ENCODE peak calls at places on chromosomes 16 and 17, in nine cellular contexts. G, H, M, Y, L, P, S, W and J are unnamed samples.

GRCh38 chr17:73580311-73580710 is 63.9 kb downstream of the SDK2 start:
- DNase-seq in H (no peak), P (no peak), L (no peak), G (no peak), W (no peak), Y (no peak), S (no peak), M (no peak), J (no peak)

GRCh38 chr16:75494696-75495601 is at the start of gene CHST6:
- DNase-seq in Y (no peak), M (peak), L (peak), G (no peak), H (peak), W (peak), P (no peak), S (no peak), J (peak)

GRCh38 chr17:9647014-9647413 is 1.7 kb downstream of the USP43 start:
- DNase-seq in W (no peak), M (no peak), Y (no peak), H (peak), S (no peak), L (peak), P (no peak), G (peak), J (peak)

GRCh38 chr17:21173543-21173942 is 40.4 kb downstream of the TMEM11 start:
- DNase-seq in Y (no peak), H (no peak), L (no peak), S (no peak), P (no peak), M (no peak), G (no peak), W (no peak), J (no peak)

GRCh38 chr17:45284176-45285140 is 22.6 kb upstream of the SPATA32 start:
- DNase-seq in P (no peak), W (no peak), Y (peak), L (peak), G (peak), M (no peak), H (peak), S (peak), J (no peak)

GRCh38 chr16:2027024-2028010 is 615 bp downstream of the NHERF2 start:
- DNase-seq in W (peak), G (peak), M (peak), L (no peak), H (peak), Y (peak), P (no peak), S (peak), J (no peak)

GRCh38 chr16:50315346-50315997 is 49.1 kb downstream of the ADCY7 start:
- DNase-seq in H (no peak), S (no peak), Y (no peak), G (no peak), L (no peak), P (no peak), M (no peak), W (peak), J (peak)

GRCh38 chr16:17520567-17520966 is 49.8 kb upstream of the XYLT1 start:
- DNase-seq in H (no peak), M (peak), P (no peak), S (no peak), W (no peak), G (no peak), L (no peak), Y (no peak), J (no peak)

GRCh38 chr17:31488264-31488981 is 96.9 kb downstream of the RAB11FIP4 start:
- DNase-seq in S (peak), Y (peak), L (peak), W (peak), G (peak), H (peak), M (no peak), P (no peak), J (peak)

GRCh38 chr16:67398546-67399217 is 5.4 kb upstream of the TPPP3 start:
- DNase-seq in L (no peak), W (no peak), Y (no peak), P (no peak), H (no peak), G (no peak), M (no peak), S (no peak), J (no peak)

GRCh38 chr16:707062-707538 is 1.5 kb upstream of the FBXL16 start:
- DNase-seq in G (no peak), H (no peak), L (no peak), W (no peak), M (no peak), Y (no peak), S (no peak), P (no peak), J (no peak)

GRCh38 chr16:705748-706188 is at the start of gene FBXL16:
- DNase-seq in Y (peak), M (no peak), S (no peak), G (peak), W (peak), P (no peak), L (peak), H (peak), J (no peak)

GRCh38 chr16:704552-705380 is 835 bp downstream of the FBXL16 start:
- DNase-seq in P (no peak), S (no peak), L (no peak), M (no peak), W (peak), Y (no peak), G (no peak), H (peak), J (no peak)

GRCh38 chr16:708019-708418 is 2.4 kb upstream of the FBXL16 start:
- DNase-seq in S (no peak), W (no peak), G (no peak), Y (no peak), P (no peak), L (no peak), M (no peak), H (no peak), J (no peak)

GRCh38 chr16:706189-707061 is 824 bp upstream of the FBXL16 start:
- DNase-seq in P (no peak), Y (no peak), M (no peak), W (no peak), H (peak), L (peak), G (no peak), S (no peak), J (no peak)
- H3K27ac ChIP-seq in P (peak), Y (no peak), M (no peak), W (no peak), H (no peak), L (no peak), G (no peak), S (no peak), J (no peak)

GRCh38 chr17:55023626-55024025 is 55.1 kb downstream of the STXBP4 start:
- DNase-seq in Y (no peak), W (no peak), M (no peak), P (no peak), S (no peak), G (no peak), L (no peak), H (no peak), J (no peak)
- TF ChIP-seq EZH2phosphoT487 in Y (no peak), W (no peak), M (no peak), P (no peak), S (no peak), G (no peak), L (no peak), H (no peak), J (no peak)

DNA sequence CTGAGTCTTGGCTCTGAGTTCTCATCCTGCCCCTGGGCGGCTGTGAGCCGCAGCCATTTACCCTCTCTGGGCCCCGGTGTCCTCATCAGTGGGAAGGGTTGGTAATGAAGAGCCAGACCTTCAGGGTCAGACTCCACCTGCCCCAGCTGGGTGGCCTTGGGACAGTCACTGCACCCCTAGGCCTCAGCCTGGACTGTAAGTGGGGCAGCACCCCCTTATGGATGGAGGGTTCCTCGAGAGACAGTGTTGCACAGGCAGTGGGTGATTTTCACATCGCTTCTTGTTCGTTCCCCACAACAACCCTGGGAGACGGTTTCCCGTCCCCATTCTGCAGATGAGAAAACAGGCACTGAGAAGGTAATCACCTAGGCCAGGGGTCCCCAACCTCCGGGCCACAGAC is 60.5 kb downstream of the B9D1 start:
- DNase-seq in M (no peak), H (no peak), W (no peak), P (no peak), Y (no peak), G (no peak), L (no peak), S (no peak), J (no peak)
- H3K27ac ChIP-seq in M (no peak), H (no peak), W (no peak), P (no peak), Y (no peak), G (no peak), L (no peak), S (no peak), J (no peak)

DNA sequence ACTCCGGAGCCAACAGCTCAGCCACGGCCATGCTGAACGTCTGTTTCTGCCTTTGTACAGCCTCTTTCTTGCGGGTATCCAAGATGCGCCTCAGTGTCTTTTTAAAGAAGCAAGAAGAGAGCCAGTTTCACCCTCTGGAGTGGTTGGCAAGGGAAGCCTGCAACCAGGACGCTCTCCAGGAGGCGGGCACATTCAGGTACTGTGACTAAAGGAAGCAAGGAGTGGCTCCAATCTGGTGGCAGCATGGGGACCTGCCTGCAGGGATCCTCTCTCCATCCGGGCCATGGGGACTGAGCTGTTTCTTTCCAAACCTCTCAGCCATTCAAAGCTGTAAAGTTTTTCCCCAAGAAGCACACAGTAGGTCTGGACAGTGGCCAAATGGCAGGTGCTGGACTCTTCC is 60.6 kb upstream of the ENDOV start:
- DNase-seq in P (no peak), H (no peak), W (no peak), Y (no peak), L (no peak), G (no peak), S (no peak), M (no peak), J (no peak)
- TF ChIP-seq EZH2phosphoT487 in P (no peak), H (no peak), W (no peak), Y (no peak), L (no peak), G (no peak), S (no peak), M (no peak), J (no peak)

DNA sequence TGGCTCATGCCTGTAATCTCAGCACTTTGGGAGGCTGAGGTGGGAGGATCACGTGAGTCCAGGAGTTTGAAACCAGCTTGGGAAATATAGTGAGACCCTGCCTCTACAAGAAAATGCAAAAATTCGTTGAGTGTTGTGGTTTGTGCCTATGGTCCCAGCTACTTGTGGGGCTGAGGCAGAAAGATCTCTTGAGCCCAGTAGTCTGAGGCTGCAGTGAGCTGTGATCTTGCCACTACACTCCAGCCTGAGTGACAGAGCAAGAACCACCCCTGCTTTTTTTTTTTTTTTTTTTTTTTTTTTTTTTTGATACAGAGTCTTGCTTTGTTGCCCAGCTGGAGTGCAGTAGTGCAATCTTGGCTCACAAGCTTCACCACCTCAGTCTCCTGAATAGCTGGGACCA is 34.0 kb downstream of the ITGB3 start:
- DNase-seq in S (no peak), G (no peak), L (no peak), P (no peak), M (no peak), W (no peak), Y (no peak), H (no peak), J (no peak)
- H3K27ac ChIP-seq in S (no peak), G (no peak), L (no peak), P (no peak), M (no peak), W (no peak), Y (no peak), H (no peak), J (no peak)

DNA sequence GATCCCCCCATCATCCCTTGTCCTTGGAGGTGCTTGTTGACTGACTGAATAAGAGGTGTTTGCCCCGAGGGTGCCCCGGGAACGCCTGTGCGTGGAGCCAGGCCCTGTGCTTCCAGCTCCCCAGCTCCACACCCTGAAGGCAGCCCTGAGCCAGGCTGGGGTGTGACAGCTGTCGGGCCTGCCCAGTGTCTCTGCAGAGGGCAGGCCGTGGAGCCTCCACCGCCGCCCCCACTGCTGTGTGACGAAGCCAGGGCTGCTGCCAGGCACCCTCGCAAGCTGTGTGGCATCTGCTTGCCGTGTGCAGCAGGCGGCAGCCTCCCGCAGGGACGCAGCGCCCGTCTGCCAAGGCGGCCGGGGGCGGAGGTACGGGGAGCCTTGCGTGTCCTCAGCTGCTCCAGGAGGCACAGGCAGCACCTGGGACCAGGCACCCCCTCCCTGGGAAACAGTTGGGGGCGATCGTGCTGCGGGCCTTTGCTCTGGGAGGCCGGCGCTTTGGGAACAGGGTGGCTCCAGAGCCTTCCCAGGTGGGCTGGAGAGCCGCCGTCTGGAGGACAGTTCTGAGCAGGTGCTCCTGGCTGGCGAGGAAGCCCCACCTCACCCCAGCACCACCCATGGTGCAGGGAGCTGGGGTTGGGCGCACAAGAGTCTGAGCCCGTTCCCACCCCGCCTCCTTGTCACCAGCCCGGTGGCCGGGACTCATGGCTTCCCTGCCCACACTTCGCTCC is 26.6 kb downstream of the GSE1 start:
- DNase-seq in L (no peak), G (no peak), S (no peak), W (peak), P (no peak), H (no peak), Y (no peak), M (peak), J (no peak)
- TF ChIP-seq EZH2phosphoT487 in L (no peak), G (no peak), S (no peak), W (no peak), P (no peak), H (no peak), Y (no peak), M (no peak), J (no peak)

GRCh38 chr16:69858196-69859104 is 92.7 kb upstream of the CLEC18A start:
- DNase-seq in P (no peak), G (no peak), Y (no peak), M (no peak), W (no peak), L (peak), H (no peak), S (no peak), J (no peak)

GRCh38 chr16:69859105-69859969 is 91.8 kb upstream of the CLEC18A start:
- DNase-seq in M (no peak), Y (peak), G (peak), P (peak), L (peak), S (no peak), W (peak), H (peak), J (peak)

GRCh38 chr16:69860233-69861231 is 90.6 kb upstream of the CLEC18A start:
- DNase-seq in H (no peak), P (no peak), G (no peak), W (no peak), S (no peak), M (no peak), L (no peak), Y (no peak), J (no peak)

GRCh38 chr16:69863882-69864281 is 87.3 kb upstream of the CLEC18A start:
- DNase-seq in S (no peak), H (no peak), W (no peak), M (no peak), Y (no peak), L (no peak), P (no peak), G (no peak), J (no peak)

GRCh38 chr16:69861276-69862030 is 89.7 kb upstream of the CLEC18A start:
- DNase-seq in M (peak), W (no peak), Y (no peak), G (no peak), H (no peak), L (no peak), S (no peak), P (no peak), J (peak)
- H3K27ac ChIP-seq in M (no peak), W (peak), Y (no peak), G (no peak), H (no peak), L (no peak), S (no peak), P (no peak), J (peak)